ENCODE peak calls at places on chromosomes 2 and 18, in nine cellular contexts. F is NCI-H2029; E is stimulated activated CD8-positive, alpha-beta memory T cell treated with anti-CD3 and anti-CD28 coated beads, Interleukin-12 subunit alpha, Interleukin-12 subunit beta, amount 100 ng/mL, for 1 hour; C is activated T-helper 1 cell treated with Interleukin-2 at 50 U/mL for 16 hours; H is endothelial cell; Y is Jurkat, Clone E6-1; N is NCI-H1092 treated with DMSO at 0.1 percent for 48 hours; D is activated gamma-delta T cell treated with Interleukin-2 at 50 U/mL for 16 hours; V is HS-5. A is an unnamed sample.

GRCh38 chr2:122414911-122415310 is 659.5 kb downstream of the TSN start:
- DNase-seq in V (no peak), H (no peak), Y (no peak), C (no peak), D (no peak), E (no peak), N (no peak), F (no peak), A (peak; percentile 9)

GRCh38 chr2:168097431-168097830 is 150.0 kb downstream of the STK39 start:
- DNase-seq in H (no peak), E (no peak), C (no peak), F (no peak), Y (no peak), V (no peak), D (no peak), N (no peak), A (no peak)

GRCh38 chr18:22490429-22490846 is 72.7 kb upstream of the CTAGE1 start:
- DNase-seq in C (no peak), H (no peak), Y (no peak), E (no peak), D (no peak), V (no peak), F (no peak), N (no peak), A (no peak)

GRCh38 chr2:227888289-227888688 is 16.9 kb downstream of the DAW1 start:
- DNase-seq in D (no peak), E (no peak), V (no peak), Y (no peak), F (no peak), N (no peak), C (no peak), H (no peak), A (no peak)

GRCh38 chr2:112151701-112152440 is 13.7 kb downstream of the FBLN7 start:
- DNase-seq in E (no peak), D (no peak), Y (no peak), V (no peak), N (no peak), H (no peak), F (no peak), C (no peak), A (no peak)

GRCh38 chr2:111121028-111121872 is 536 bp downstream of the BCL2L11 start:
- DNase-seq in Y (no peak), C (no peak), E (peak; percentile 18), D (peak; percentile 36), H (peak; percentile 41), F (peak; percentile 50), N (peak; percentile 68), V (no peak), A (peak; percentile 57)

GRCh38 chr2:69915050-69915945 is at the start of gene MXD1:
- DNase-seq in F (peak; percentile 1), V (no peak), H (peak; percentile 22), D (peak; percentile 5), N (no peak), C (no peak), Y (no peak), E (no peak), A (no peak)

GRCh38 chr2:15421761-15422160 is 139.4 kb downstream of the NBAS start:
- DNase-seq in F (no peak), Y (no peak), D (no peak), E (no peak), V (no peak), H (no peak), N (no peak), C (no peak), A (no peak)

GRCh38 chr2:168730391-168730790 is 72.0 kb upstream of the NOSTRIN start:
- DNase-seq in Y (no peak), N (no peak), V (no peak), D (no peak), H (no peak), C (no peak), E (no peak), F (no peak), A (peak; percentile 25)